ENCODE peak calls at places on chromosomes 5 and 9, in ten cellular contexts. One of them, this sample, is unnamed.

GRCh38 chr9:82600536-82601271 is 462.2 kb downstream of the RASEF start:
- DNase-seq in NCI-H460: no peak
- DNase-seq in AG09319: no peak
- DNase-seq in T-helper 17 cell: no peak
- DNase-seq in activated T-cell treated with anti-CD3 and anti-CD28 coated beads, Interleukin-2, amount 50 U/mL, for 72 hours: no peak
- DNase-seq in activated CD8-positive, alpha-beta memory T cell treated with anti-CD3 and anti-CD28 coated beads for 4 hours: no peak
- DNase-seq in anterior cingulate cortex: no peak
- DNase-seq in cardiac muscle cell: peak; percentile 17
- DNase-seq in progenitor cell of endocrine pancreas: no peak
- DNase-seq in ecto neural progenitor cell: no peak
- DNase-seq in this sample: no peak

GRCh38 chr5:1770443-1770802 is 29.2 kb downstream of the MRPL36 start:
- DNase-seq in NCI-H460: no peak
- DNase-seq in AG09319: no peak
- DNase-seq in T-helper 17 cell: no peak
- DNase-seq in activated T-cell treated with anti-CD3 and anti-CD28 coated beads, Interleukin-2, amount 50 U/mL, for 72 hours: no peak
- DNase-seq in activated CD8-positive, alpha-beta memory T cell treated with anti-CD3 and anti-CD28 coated beads for 4 hours: no peak
- DNase-seq in anterior cingulate cortex: no peak
- DNase-seq in cardiac muscle cell: no peak
- DNase-seq in progenitor cell of endocrine pancreas: no peak
- DNase-seq in ecto neural progenitor cell: no peak
- DNase-seq in this sample: no peak

GRCh38 chr9:106846847-106847246 is 16.1 kb upstream of the ZNF462 start:
- DNase-seq in NCI-H460: no peak
- DNase-seq in AG09319: no peak
- DNase-seq in T-helper 17 cell: no peak
- DNase-seq in activated T-cell treated with anti-CD3 and anti-CD28 coated beads, Interleukin-2, amount 50 U/mL, for 72 hours: no peak
- DNase-seq in activated CD8-positive, alpha-beta memory T cell treated with anti-CD3 and anti-CD28 coated beads for 4 hours: no peak
- DNase-seq in anterior cingulate cortex: no peak
- DNase-seq in cardiac muscle cell: no peak
- DNase-seq in progenitor cell of endocrine pancreas: no peak
- DNase-seq in ecto neural progenitor cell: no peak
- DNase-seq in this sample: no peak

GRCh38 chr9:95816716-95817115 is 58.8 kb upstream of the ERCC6L2 start:
- DNase-seq in NCI-H460: no peak
- DNase-seq in AG09319: no peak
- DNase-seq in T-helper 17 cell: no peak
- DNase-seq in activated T-cell treated with anti-CD3 and anti-CD28 coated beads, Interleukin-2, amount 50 U/mL, for 72 hours: no peak
- DNase-seq in activated CD8-positive, alpha-beta memory T cell treated with anti-CD3 and anti-CD28 coated beads for 4 hours: no peak
- DNase-seq in anterior cingulate cortex: no peak
- DNase-seq in cardiac muscle cell: no peak
- DNase-seq in progenitor cell of endocrine pancreas: no peak
- DNase-seq in ecto neural progenitor cell: no peak
- DNase-seq in this sample: no peak

GRCh38 chr9:131999692-132000551 is 79.7 kb downstream of the MED27 start:
- DNase-seq in NCI-H460: no peak
- DNase-seq in AG09319: no peak
- DNase-seq in T-helper 17 cell: no peak
- DNase-seq in activated T-cell treated with anti-CD3 and anti-CD28 coated beads, Interleukin-2, amount 50 U/mL, for 72 hours: no peak
- DNase-seq in activated CD8-positive, alpha-beta memory T cell treated with anti-CD3 and anti-CD28 coated beads for 4 hours: no peak
- DNase-seq in anterior cingulate cortex: no peak
- DNase-seq in cardiac muscle cell: no peak
- DNase-seq in progenitor cell of endocrine pancreas: no peak
- DNase-seq in ecto neural progenitor cell: no peak
- DNase-seq in this sample: no peak

GRCh38 chr5:6732634-6733410 is 19.6 kb downstream of the TENT4A start:
- DNase-seq in NCI-H460: no peak
- DNase-seq in AG09319: no peak
- DNase-seq in T-helper 17 cell: no peak
- DNase-seq in activated T-cell treated with anti-CD3 and anti-CD28 coated beads, Interleukin-2, amount 50 U/mL, for 72 hours: no peak
- DNase-seq in activated CD8-positive, alpha-beta memory T cell treated with anti-CD3 and anti-CD28 coated beads for 4 hours: no peak
- DNase-seq in anterior cingulate cortex: peak; percentile 46
- DNase-seq in cardiac muscle cell: no peak
- DNase-seq in progenitor cell of endocrine pancreas: no peak
- DNase-seq in ecto neural progenitor cell: no peak
- DNase-seq in this sample: no peak

GRCh38 chr5:143401846-143402463 is 1.5 kb downstream of the NR3C1 start:
- DNase-seq in NCI-H460: no peak
- DNase-seq in AG09319: no peak
- DNase-seq in T-helper 17 cell: no peak
- DNase-seq in activated T-cell treated with anti-CD3 and anti-CD28 coated beads, Interleukin-2, amount 50 U/mL, for 72 hours: no peak
- DNase-seq in activated CD8-positive, alpha-beta memory T cell treated with anti-CD3 and anti-CD28 coated beads for 4 hours: no peak
- DNase-seq in anterior cingulate cortex: no peak
- DNase-seq in cardiac muscle cell: no peak
- DNase-seq in progenitor cell of endocrine pancreas: no peak
- DNase-seq in ecto neural progenitor cell: no peak
- DNase-seq in this sample: no peak

GRCh38 chr5:21159526-21160059 is 1171.6 kb upstream of the CDH18 start:
- DNase-seq in NCI-H460: no peak
- DNase-seq in AG09319: no peak
- DNase-seq in T-helper 17 cell: no peak
- DNase-seq in activated T-cell treated with anti-CD3 and anti-CD28 coated beads, Interleukin-2, amount 50 U/mL, for 72 hours: no peak
- DNase-seq in activated CD8-positive, alpha-beta memory T cell treated with anti-CD3 and anti-CD28 coated beads for 4 hours: no peak
- DNase-seq in anterior cingulate cortex: no peak
- DNase-seq in cardiac muscle cell: no peak
- DNase-seq in progenitor cell of endocrine pancreas: no peak
- DNase-seq in ecto neural progenitor cell: no peak
- DNase-seq in this sample: no peak

GRCh38 chr5:108529381-108529780 is 147.5 kb upstream of the FBXL17 start:
- DNase-seq in NCI-H460: no peak
- DNase-seq in AG09319: no peak
- DNase-seq in T-helper 17 cell: no peak
- DNase-seq in activated T-cell treated with anti-CD3 and anti-CD28 coated beads, Interleukin-2, amount 50 U/mL, for 72 hours: no peak
- DNase-seq in activated CD8-positive, alpha-beta memory T cell treated with anti-CD3 and anti-CD28 coated beads for 4 hours: no peak
- DNase-seq in anterior cingulate cortex: no peak
- DNase-seq in cardiac muscle cell: no peak
- DNase-seq in progenitor cell of endocrine pancreas: no peak
- DNase-seq in ecto neural progenitor cell: no peak
- DNase-seq in this sample: no peak

GRCh38 chr5:151140686-151141459 is 16.7 kb downstream of the ANXA6 start:
- DNase-seq in NCI-H460: no peak
- DNase-seq in AG09319: no peak
- DNase-seq in T-helper 17 cell: no peak
- DNase-seq in activated T-cell treated with anti-CD3 and anti-CD28 coated beads, Interleukin-2, amount 50 U/mL, for 72 hours: no peak
- DNase-seq in activated CD8-positive, alpha-beta memory T cell treated with anti-CD3 and anti-CD28 coated beads for 4 hours: no peak
- DNase-seq in anterior cingulate cortex: peak; percentile 55
- DNase-seq in cardiac muscle cell: peak; percentile 27
- DNase-seq in progenitor cell of endocrine pancreas: no peak
- DNase-seq in ecto neural progenitor cell: no peak
- DNase-seq in this sample: no peak

GRCh38 chr9:116096046-116096445 is 57.5 kb upstream of the PAPPA start:
- DNase-seq in NCI-H460: no peak
- DNase-seq in AG09319: no peak
- DNase-seq in T-helper 17 cell: no peak
- DNase-seq in activated T-cell treated with anti-CD3 and anti-CD28 coated beads, Interleukin-2, amount 50 U/mL, for 72 hours: no peak
- DNase-seq in activated CD8-positive, alpha-beta memory T cell treated with anti-CD3 and anti-CD28 coated beads for 4 hours: no peak
- DNase-seq in anterior cingulate cortex: no peak
- DNase-seq in cardiac muscle cell: no peak
- DNase-seq in progenitor cell of endocrine pancreas: no peak
- DNase-seq in ecto neural progenitor cell: no peak
- DNase-seq in this sample: no peak

GRCh38 chr9:134376386-134377142 is 50.3 kb downstream of the RXRA start:
- DNase-seq in NCI-H460: no peak
- DNase-seq in AG09319: no peak
- DNase-seq in T-helper 17 cell: no peak
- DNase-seq in activated T-cell treated with anti-CD3 and anti-CD28 coated beads, Interleukin-2, amount 50 U/mL, for 72 hours: no peak
- DNase-seq in activated CD8-positive, alpha-beta memory T cell treated with anti-CD3 and anti-CD28 coated beads for 4 hours: no peak
- DNase-seq in anterior cingulate cortex: peak; percentile 26
- DNase-seq in cardiac muscle cell: no peak
- DNase-seq in progenitor cell of endocrine pancreas: no peak
- DNase-seq in ecto neural progenitor cell: no peak
- DNase-seq in this sample: no peak

GRCh38 chr9:115442054-115442453 is 324.1 kb upstream of the TNC start:
- DNase-seq in NCI-H460: no peak
- DNase-seq in AG09319: no peak
- DNase-seq in T-helper 17 cell: no peak
- DNase-seq in activated T-cell treated with anti-CD3 and anti-CD28 coated beads, Interleukin-2, amount 50 U/mL, for 72 hours: no peak
- DNase-seq in activated CD8-positive, alpha-beta memory T cell treated with anti-CD3 and anti-CD28 coated beads for 4 hours: no peak
- DNase-seq in anterior cingulate cortex: no peak
- DNase-seq in cardiac muscle cell: no peak
- DNase-seq in progenitor cell of endocrine pancreas: no peak
- DNase-seq in ecto neural progenitor cell: no peak
- DNase-seq in this sample: no peak

GRCh38 chr9:16833285-16833684 is 37.2 kb downstream of the BNC2 start:
- DNase-seq in NCI-H460: no peak
- DNase-seq in AG09319: no peak
- DNase-seq in T-helper 17 cell: no peak
- DNase-seq in activated T-cell treated with anti-CD3 and anti-CD28 coated beads, Interleukin-2, amount 50 U/mL, for 72 hours: no peak
- DNase-seq in activated CD8-positive, alpha-beta memory T cell treated with anti-CD3 and anti-CD28 coated beads for 4 hours: no peak
- DNase-seq in anterior cingulate cortex: no peak
- DNase-seq in cardiac muscle cell: no peak
- DNase-seq in progenitor cell of endocrine pancreas: no peak
- DNase-seq in ecto neural progenitor cell: no peak
- DNase-seq in this sample: no peak

GRCh38 chr5:74408150-74409043 is 232.1 kb downstream of the ENC1 start:
- DNase-seq in NCI-H460: no peak
- DNase-seq in AG09319: no peak
- DNase-seq in T-helper 17 cell: no peak
- DNase-seq in activated T-cell treated with anti-CD3 and anti-CD28 coated beads, Interleukin-2, amount 50 U/mL, for 72 hours: no peak
- DNase-seq in activated CD8-positive, alpha-beta memory T cell treated with anti-CD3 and anti-CD28 coated beads for 4 hours: no peak
- DNase-seq in anterior cingulate cortex: no peak
- DNase-seq in cardiac muscle cell: no peak
- DNase-seq in progenitor cell of endocrine pancreas: no peak
- DNase-seq in ecto neural progenitor cell: no peak
- DNase-seq in this sample: no peak

GRCh38 chr9:93287189-93287552 is 103.2 kb downstream of the WNK2 start:
- DNase-seq in NCI-H460: no peak
- DNase-seq in AG09319: no peak
- DNase-seq in T-helper 17 cell: no peak
- DNase-seq in activated T-cell treated with anti-CD3 and anti-CD28 coated beads, Interleukin-2, amount 50 U/mL, for 72 hours: no peak
- DNase-seq in activated CD8-positive, alpha-beta memory T cell treated with anti-CD3 and anti-CD28 coated beads for 4 hours: no peak
- DNase-seq in anterior cingulate cortex: no peak
- DNase-seq in cardiac muscle cell: no peak
- DNase-seq in progenitor cell of endocrine pancreas: no peak
- DNase-seq in ecto neural progenitor cell: no peak
- DNase-seq in this sample: no peak

GRCh38 chr9:70111042-70111602 is 67.5 kb downstream of the MAMDC2 start:
- DNase-seq in NCI-H460: peak; percentile 58
- DNase-seq in AG09319: no peak
- DNase-seq in T-helper 17 cell: peak; percentile 41
- DNase-seq in activated T-cell treated with anti-CD3 and anti-CD28 coated beads, Interleukin-2, amount 50 U/mL, for 72 hours: peak; percentile 61
- DNase-seq in activated CD8-positive, alpha-beta memory T cell treated with anti-CD3 and anti-CD28 coated beads for 4 hours: peak; percentile 3
- DNase-seq in anterior cingulate cortex: no peak
- DNase-seq in cardiac muscle cell: peak; percentile 77
- DNase-seq in progenitor cell of endocrine pancreas: peak; percentile 47
- DNase-seq in ecto neural progenitor cell: peak; percentile 69
- DNase-seq in this sample: peak; percentile 35